ENCODE peak calls at places on chromosomes 5 and 9, in four cellular contexts. D is NCI-H1105, A is AG09309, I is midbrain. L is an unnamed sample.
A peak's percentile ranks its signal among the peaks of the same experiment; 100 is the strongest.

GRCh38 chr9:78691531-78691930 is 394.6 kb downstream of the PSAT1 start:
- DNase-seq in A (no peak), I (no peak), D (no peak), L (no peak)

GRCh38 chr5:133391349-133392136 is 220.8 kb downstream of the FSTL4 start:
- DNase-seq in I (no peak), A (no peak), D (no peak), L (no peak)

GRCh38 chr5:126913316-126913715 is 117.0 kb downstream of the MARCHF3 start:
- DNase-seq in D (no peak), A (no peak), I (no peak), L (no peak)

GRCh38 chr5:121962347-121962670 is 534 bp downstream of the SRFBP1 start:
- DNase-seq in A (no peak), I (no peak), D (no peak), L (no peak)

GRCh38 chr9:76996700-76997099 is 22.8 kb upstream of the FOXB2 start:
- DNase-seq in A (no peak), I (peak; percentile 13), D (no peak), L (no peak)

GRCh38 chr5:116577064-116577788 is 2.6 kb upstream of the SEMA6A start:
- DNase-seq in D (no peak), I (no peak), A (no peak), L (no peak)

GRCh38 chr9:23538604-23539003 is 287.4 kb downstream of the ELAVL2 start:
- DNase-seq in D (no peak), A (no peak), I (no peak), L (no peak)

GRCh38 chr5:128538249-128539037 is 398 bp upstream of the FBN2 start:
- DNase-seq in D (no peak), I (no peak), A (peak; percentile 61), L (no peak)

GRCh38 chr9:99509900-99510299 is 287.8 kb downstream of the SEC61B start:
- DNase-seq in D (no peak), I (no peak), A (no peak), L (no peak)

GRCh38 chr5:145939532-145940065 is 3.2 kb downstream of the SH3RF2 start:
- DNase-seq in A (no peak), I (no peak), D (no peak), L (no peak)

GRCh38 chr5:173454764-173455598 is 126.8 kb upstream of the STC2 start:
- DNase-seq in A (peak; percentile 99), I (no peak), D (no peak), L (no peak)

GRCh38 chr5:1930880-1931589 is 48.3 kb upstream of the IRX4 start:
- DNase-seq in D (no peak), I (peak; percentile 7), A (no peak), L (peak; percentile 3)

GRCh38 chr5:20575515-20575914 is 587.5 kb upstream of the CDH18 start:
- DNase-seq in I (no peak), A (no peak), D (no peak), L (no peak)

GRCh38 chr5:127492854-127493738 is 24.3 kb upstream of the PRRC1 start:
- DNase-seq in D (peak; percentile 23), A (no peak), I (peak; percentile 65), L (peak; percentile 68)

GRCh38 chr5:154141686-154142300 is 48.7 kb upstream of the GALNT10 start:
- DNase-seq in A (no peak), I (no peak), D (no peak), L (no peak)

GRCh38 chr5:107404595-107405366 is 266.0 kb downstream of the EFNA5 start:
- DNase-seq in D (no peak), A (no peak), I (no peak), L (no peak)

GRCh38 chr5:179378441-179379271 is 33.4 kb upstream of the ADAMTS2 start:
- DNase-seq in D (no peak), I (no peak), A (peak; percentile 63), L (no peak)

GRCh38 chr5:17056056-17056690 is 120.1 kb upstream of the MYO10 start:
- DNase-seq in I (no peak), A (no peak), D (no peak), L (no peak)

GRCh38 chr5:157670662-157671591 is at the start of gene C5orf52:
- DNase-seq in D (no peak), A (no peak), I (no peak), L (peak; percentile 34)

GRCh38 chr5:131550606-131551005 is 84.4 kb downstream of the RAPGEF6 start:
- DNase-seq in I (no peak), A (no peak), D (no peak), L (no peak)

GRCh38 chr9:69023650-69024049 is 9.7 kb upstream of the PRKACG start:
- DNase-seq in D (peak; percentile 76), I (no peak), A (no peak), L (no peak)

GRCh38 chr5:118628672-118629354 is 359.5 kb downstream of the DTWD2 start:
- DNase-seq in I (no peak), D (no peak), A (no peak), L (no peak)

L was measured in NCI-H2227 treated with DMSO at 0.1 percent for 48 hours.